ENCODE peak calls at places on chromosomes 6 and 20, in seven cellular contexts. F is WERI-Rb-1; G is OCI-LY7; T is iPS DF 6.9; E is fibroblast of pulmonary artery; O is CD8-positive, alpha-beta T cell; J is cardiac fibroblast. V is an unnamed sample.

GRCh38 chr6:127618729-127619128 is 41.8 kb downstream of the C6orf58 start:
- DNase-seq in F (no peak), G (no peak), T (no peak), E (peak; percentile 3), O (no peak), J (peak; percentile 24), V (no peak)

GRCh38 chr6:90401933-90402830 is 105.5 kb upstream of the BACH2 start:
- DNase-seq in F (no peak), G (peak; percentile 27), T (no peak), E (no peak), O (peak; percentile 26), J (no peak), V (no peak)

GRCh38 chr6:143802833-143803565 is 40.1 kb upstream of the LTV1 start:
- DNase-seq in F (no peak), G (no peak), T (no peak), E (peak; percentile 61), O (no peak), J (peak; percentile 59), V (no peak)

GRCh38 chr6:77630019-77630418 is 22.8 kb upstream of the MEI4 start:
- DNase-seq in F (no peak), G (no peak), T (no peak), E (no peak), O (no peak), J (no peak), V (no peak)

GRCh38 chr20:41738584-41739193 is 120.5 kb upstream of the CHD6 start:
- DNase-seq in F (peak; percentile 67), G (peak; percentile 58), T (no peak), E (peak; percentile 57), O (no peak), J (peak; percentile 55), V (peak; percentile 57)

GRCh38 chr6:88872962-88873361 is 90.5 kb downstream of the RNGTT start:
- DNase-seq in F (no peak), G (no peak), T (no peak), E (no peak), O (no peak), J (no peak), V (no peak)

GRCh38 chr6:144580039-144580438 is 294.9 kb downstream of the UTRN start:
- DNase-seq in F (no peak), G (no peak), T (no peak), E (no peak), O (no peak), J (no peak), V (no peak)

GRCh38 chr6:43435682-43436437 is 8.5 kb downstream of the ABCC10 start:
- DNase-seq in F (no peak), G (no peak), T (no peak), E (no peak), O (no peak), J (no peak), V (no peak)

GRCh38 chr6:26104457-26105108 is 17.4 kb downstream of the HFE start:
- DNase-seq in F (peak; percentile 24), G (peak; percentile 88), T (no peak), E (no peak), O (no peak), J (peak; percentile 13), V (peak; percentile 28)

GRCh38 chr20:33787253-33787891 is 23.8 kb upstream of the CHMP4B start:
- DNase-seq in F (no peak), G (no peak), T (no peak), E (no peak), O (no peak), J (no peak), V (no peak)

GRCh38 chr6:1295420-1295819 is 16.5 kb upstream of the FOXQ1 start:
- DNase-seq in F (no peak), G (no peak), T (no peak), E (no peak), O (no peak), J (no peak), V (no peak)

GRCh38 chr6:130008236-130008873 is 10.0 kb upstream of the L3MBTL3 start:
- DNase-seq in F (no peak), G (no peak), T (no peak), E (peak; percentile 76), O (no peak), J (peak; percentile 72), V (no peak)

GRCh38 chr6:105873256-105873704 is 212.9 kb upstream of the PRDM1 start:
- DNase-seq in F (no peak), G (no peak), T (no peak), E (no peak), O (no peak), J (no peak), V (no peak)

GRCh38 chr20:62739067-62739466 is 30.4 kb downstream of the NTSR1 start:
- DNase-seq in F (peak; percentile 4), G (no peak), T (no peak), E (no peak), O (no peak), J (no peak), V (no peak)
- H3K4me3 ChIP-seq in F (no peak overlapping the region), G (no peak overlapping the region), T (no peak overlapping the region), E (no peak overlapping the region), O (no peak overlapping the region), J (no peak overlapping the region), V (no peak overlapping the region)

DNA sequence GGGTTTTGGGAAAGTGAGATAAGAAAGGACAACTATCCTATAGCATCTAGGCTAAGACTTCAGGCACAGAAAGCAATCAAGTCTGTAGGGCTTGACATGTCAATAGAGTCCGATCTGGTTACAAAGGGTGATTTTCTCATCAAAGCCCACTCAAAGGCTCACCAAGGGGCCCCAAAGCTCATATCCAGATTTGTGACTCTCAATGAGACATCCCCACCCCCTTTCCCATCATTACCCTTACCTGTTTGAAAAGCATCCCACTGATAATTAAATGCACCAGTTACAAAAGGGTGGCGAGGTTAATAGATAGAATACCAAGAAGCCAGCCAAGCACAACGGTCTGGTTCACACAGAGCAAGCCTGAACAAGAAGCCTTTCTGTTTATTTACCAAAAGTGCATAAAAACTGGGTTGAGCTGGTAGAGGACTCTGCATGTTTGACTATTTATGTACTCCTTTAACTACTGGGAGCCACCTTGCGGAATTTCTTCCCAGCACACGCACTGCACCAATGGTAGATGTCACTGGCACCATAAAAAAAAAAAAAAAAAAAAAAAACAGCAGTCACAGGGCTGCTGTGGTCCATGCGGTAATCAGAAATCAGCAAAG is 6.1 kb downstream of the JAG1 start:
- DNase-seq in F (no peak), G (no peak), T (no peak), E (no peak), O (no peak), J (no peak), V (no peak)
- H3K4me3 ChIP-seq in F (no peak overlapping the region), G (no peak overlapping the region), T (no peak overlapping the region), E (no peak overlapping the region), O (no peak overlapping the region), J (no peak overlapping the region), V (no peak overlapping the region)

GRCh38 chr6:145816392-145816791 is 1.8 kb upstream of the FBXO30 start:
- DNase-seq in F (no peak), G (peak; percentile 60), T (no peak), E (no peak), O (no peak), J (no peak), V (no peak)
- H3K4me3 ChIP-seq in F (no peak overlapping the region), G (peak overlapping the region; percentile 97), T (no peak overlapping the region), E (no peak overlapping the region), O (no peak overlapping the region), J (no peak overlapping the region), V (no peak overlapping the region)

GRCh38 chr6:157274116-157274470 is 49.2 kb downstream of the TMEM242 start:
- DNase-seq in F (no peak), G (peak; percentile 47), T (no peak), E (no peak), O (no peak), J (no peak), V (no peak)

GRCh38 chr6:157274471-157275226 is 48.7 kb downstream of the TMEM242 start:
- DNase-seq in F (peak; percentile 66), G (peak; percentile 86), T (no peak), E (peak; percentile 65), O (peak; percentile 80), J (peak; percentile 56), V (peak; percentile 62)

GRCh38 chr6:157272372-157272771 is 50.9 kb downstream of the TMEM242 start:
- DNase-seq in F (no peak), G (no peak), T (no peak), E (no peak), O (no peak), J (no peak), V (no peak)

GRCh38 chr6:157272866-157273755 is 50.2 kb downstream of the TMEM242 start:
- DNase-seq in F (peak; percentile 41), G (peak; percentile 81), T (no peak), E (no peak), O (no peak), J (no peak), V (no peak)

DNA sequence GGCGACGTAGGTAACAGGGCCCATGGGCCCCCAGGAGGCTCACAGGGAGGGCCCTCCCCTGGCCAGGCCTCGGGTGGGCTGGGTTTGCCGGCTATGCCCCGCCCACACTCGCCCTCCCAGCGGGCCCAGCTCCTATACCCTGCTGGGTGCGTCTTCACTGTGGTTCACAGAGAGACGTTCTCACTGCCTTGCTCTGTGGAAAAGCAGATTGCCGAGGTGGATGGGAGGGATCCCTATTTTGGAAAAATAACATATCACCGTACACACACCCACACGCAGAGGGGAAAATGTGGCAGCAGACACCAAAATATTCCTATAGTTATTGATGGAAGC is 49.6 kb downstream of the TMEM242 start:
- DNase-seq in F (peak; percentile 73), G (peak; percentile 84), T (no peak), E (no peak), O (peak; percentile 58), J (no peak), V (no peak)
- H3K4me3 ChIP-seq in F (peak overlapping the region; percentile 77), G (peak overlapping the region; percentile 67), T (no peak overlapping the region), E (no peak overlapping the region), O (peak overlapping the region; percentile 81), J (no peak overlapping the region), V (peak overlapping the region; percentile 59)

GRCh38 chr6:159969921-159970320 is 1.0 kb downstream of the IGF2R start:
- DNase-seq in F (peak; percentile 67), G (peak; percentile 21), T (no peak), E (peak; percentile 82), O (no peak), J (peak; percentile 84), V (no peak)

GRCh38 chr6:159969204-159969912 is 476 bp downstream of the IGF2R start:
- DNase-seq in F (peak; percentile 24), G (peak; percentile 35), T (no peak), E (peak; percentile 38), O (no peak), J (peak; percentile 43), V (no peak)

GRCh38 chr6:159972506-159973268 is 3.8 kb downstream of the IGF2R start:
- DNase-seq in F (no peak), G (no peak), T (no peak), E (no peak), O (no peak), J (no peak), V (no peak)

GRCh38 chr6:159971341-159972178 is 2.7 kb downstream of the IGF2R start:
- DNase-seq in F (no peak), G (no peak), T (no peak), E (no peak), O (no peak), J (no peak), V (no peak)

GRCh38 chr6:159970659-159971063 is 1.8 kb downstream of the IGF2R start:
- DNase-seq in F (no peak), G (no peak), T (no peak), E (no peak), O (no peak), J (no peak), V (no peak)
- H3K4me3 ChIP-seq in F (peak overlapping the region; percentile 68), G (peak overlapping the region; percentile 92), T (no peak overlapping the region), E (peak overlapping the region; percentile 78), O (peak overlapping the region; percentile 67), J (peak overlapping the region; percentile 75), V (peak overlapping the region; percentile 67)